ENCODE peak calls at places on chromosomes 5 and 9, in nine cellular contexts. One of them, this sample, is unnamed.

GRCh38 chr9:134963546-134963945 is 45.8 kb upstream of the FCN1 start:
- DNase-seq in choroid plexus epithelial cell: no peak
- DNase-seq in heart left ventricle: no peak
- DNase-seq in pancreas: no peak
- DNase-seq in IMR-90: no peak
- DNase-seq in PC-3: no peak
- DNase-seq in Peyer's patch: peak; percentile 14
- DNase-seq in Calu3: no peak
- DNase-seq in epithelial cell of esophagus: no peak
- DNase-seq in this sample: peak; percentile 15

GRCh38 chr5:66171349-66172344 is 27.5 kb downstream of the SREK1 start:
- DNase-seq in choroid plexus epithelial cell: peak; percentile 78
- DNase-seq in heart left ventricle: no peak
- DNase-seq in pancreas: no peak
- DNase-seq in IMR-90: peak; percentile 70
- DNase-seq in PC-3: peak; percentile 46
- DNase-seq in Peyer's patch: no peak
- DNase-seq in Calu3: peak; percentile 41
- DNase-seq in epithelial cell of esophagus: peak; percentile 57
- DNase-seq in this sample: no peak

GRCh38 chr9:124222918-124223720 is 34.6 kb upstream of the NEK6 start:
- DNase-seq in choroid plexus epithelial cell: peak; percentile 52
- DNase-seq in heart left ventricle: peak; percentile 85
- DNase-seq in pancreas: peak; percentile 98
- DNase-seq in IMR-90: peak; percentile 38
- DNase-seq in PC-3: peak; percentile 82
- DNase-seq in Peyer's patch: peak; percentile 95
- DNase-seq in Calu3: peak; percentile 86
- DNase-seq in epithelial cell of esophagus: peak; percentile 44
- DNase-seq in this sample: peak; percentile 25

GRCh38 chr9:12739014-12739413 is 35.8 kb upstream of the LURAP1L start:
- DNase-seq in choroid plexus epithelial cell: no peak
- DNase-seq in heart left ventricle: no peak
- DNase-seq in pancreas: no peak
- DNase-seq in IMR-90: peak; percentile 36
- DNase-seq in PC-3: no peak
- DNase-seq in Peyer's patch: no peak
- DNase-seq in Calu3: no peak
- DNase-seq in epithelial cell of esophagus: peak; percentile 65
- DNase-seq in this sample: no peak

GRCh38 chr5:9714187-9714586 is 84.0 kb upstream of the TAS2R1 start:
- DNase-seq in choroid plexus epithelial cell: no peak
- DNase-seq in heart left ventricle: no peak
- DNase-seq in pancreas: no peak
- DNase-seq in IMR-90: peak; percentile 42
- DNase-seq in PC-3: no peak
- DNase-seq in Peyer's patch: no peak
- DNase-seq in Calu3: no peak
- DNase-seq in epithelial cell of esophagus: no peak
- DNase-seq in this sample: no peak

GRCh38 chr5:36877667-36878420 is 1.3 kb downstream of the NIPBL start:
- DNase-seq in choroid plexus epithelial cell: peak; percentile 52
- DNase-seq in heart left ventricle: no peak
- DNase-seq in pancreas: no peak
- DNase-seq in IMR-90: peak; percentile 37
- DNase-seq in PC-3: peak; percentile 55
- DNase-seq in Peyer's patch: no peak
- DNase-seq in Calu3: no peak
- DNase-seq in epithelial cell of esophagus: peak; percentile 79
- DNase-seq in this sample: no peak

GRCh38 chr9:27558307-27558706 is 15.0 kb downstream of the C9orf72 start:
- DNase-seq in choroid plexus epithelial cell: no peak
- DNase-seq in heart left ventricle: no peak
- DNase-seq in pancreas: no peak
- DNase-seq in IMR-90: no peak
- DNase-seq in PC-3: no peak
- DNase-seq in Peyer's patch: no peak
- DNase-seq in Calu3: no peak
- DNase-seq in epithelial cell of esophagus: peak; percentile 27
- DNase-seq in this sample: no peak

GRCh38 chr5:5246736-5247135 is 106.6 kb downstream of the ADAMTS16 start:
- DNase-seq in choroid plexus epithelial cell: no peak
- DNase-seq in heart left ventricle: no peak
- DNase-seq in pancreas: no peak
- DNase-seq in IMR-90: no peak
- DNase-seq in PC-3: no peak
- DNase-seq in Peyer's patch: no peak
- DNase-seq in Calu3: no peak
- DNase-seq in epithelial cell of esophagus: no peak
- DNase-seq in this sample: no peak

GRCh38 chr5:172164773-172165212 is 23.2 kb downstream of the STK10 start:
- DNase-seq in choroid plexus epithelial cell: no peak
- DNase-seq in heart left ventricle: no peak
- DNase-seq in pancreas: no peak
- DNase-seq in IMR-90: peak; percentile 45
- DNase-seq in PC-3: no peak
- DNase-seq in Peyer's patch: no peak
- DNase-seq in Calu3: no peak
- DNase-seq in epithelial cell of esophagus: no peak
- DNase-seq in this sample: no peak

GRCh38 chr9:121551985-121552753 is 52.5 kb upstream of the GGTA1 start:
- DNase-seq in choroid plexus epithelial cell: no peak
- DNase-seq in heart left ventricle: no peak
- DNase-seq in pancreas: no peak
- DNase-seq in IMR-90: no peak
- DNase-seq in PC-3: no peak
- DNase-seq in Peyer's patch: no peak
- DNase-seq in Calu3: no peak
- DNase-seq in epithelial cell of esophagus: no peak
- DNase-seq in this sample: no peak

GRCh38 chr9:73230257-73230656 is 78.6 kb downstream of the ANXA1 start:
- DNase-seq in choroid plexus epithelial cell: no peak
- DNase-seq in heart left ventricle: no peak
- DNase-seq in pancreas: no peak
- DNase-seq in IMR-90: no peak
- DNase-seq in PC-3: no peak
- DNase-seq in Peyer's patch: no peak
- DNase-seq in Calu3: no peak
- DNase-seq in epithelial cell of esophagus: no peak
- DNase-seq in this sample: no peak

GRCh38 chr9:96651626-96652025 is 3.5 kb downstream of the PRXL2C start:
- DNase-seq in choroid plexus epithelial cell: peak; percentile 64
- DNase-seq in heart left ventricle: no peak
- DNase-seq in pancreas: no peak
- DNase-seq in IMR-90: peak; percentile 51
- DNase-seq in PC-3: peak; percentile 61
- DNase-seq in Peyer's patch: no peak
- DNase-seq in Calu3: no peak
- DNase-seq in epithelial cell of esophagus: peak; percentile 39
- DNase-seq in this sample: no peak

GRCh38 chr9:96655198-96655851 is at the start of gene PRXL2C:
- DNase-seq in choroid plexus epithelial cell: peak; percentile 70
- DNase-seq in heart left ventricle: peak; percentile 90
- DNase-seq in pancreas: peak; percentile 83
- DNase-seq in IMR-90: peak; percentile 52
- DNase-seq in PC-3: peak; percentile 53
- DNase-seq in Peyer's patch: peak; percentile 94
- DNase-seq in Calu3: peak; percentile 66
- DNase-seq in epithelial cell of esophagus: peak; percentile 75
- DNase-seq in this sample: peak; percentile 92

GRCh38 chr9:96649620-96650323 is 5.3 kb downstream of the PRXL2C start:
- DNase-seq in choroid plexus epithelial cell: no peak
- DNase-seq in heart left ventricle: no peak
- DNase-seq in pancreas: no peak
- DNase-seq in IMR-90: no peak
- DNase-seq in PC-3: no peak
- DNase-seq in Peyer's patch: no peak
- DNase-seq in Calu3: no peak
- DNase-seq in epithelial cell of esophagus: no peak
- DNase-seq in this sample: peak; percentile 16

GRCh38 chr9:96654450-96655197 is 493 bp downstream of the PRXL2C start:
- DNase-seq in choroid plexus epithelial cell: peak; percentile 90
- DNase-seq in heart left ventricle: peak; percentile 90
- DNase-seq in pancreas: peak; percentile 71
- DNase-seq in IMR-90: peak; percentile 86
- DNase-seq in PC-3: peak; percentile 55
- DNase-seq in Peyer's patch: peak; percentile 84
- DNase-seq in Calu3: peak; percentile 56
- DNase-seq in epithelial cell of esophagus: peak; percentile 69
- DNase-seq in this sample: peak; percentile 86
- TF ChIP-seq CTCF in choroid plexus epithelial cell: peak; percentile 3
- TF ChIP-seq CTCF in heart left ventricle: no peak
- TF ChIP-seq CTCF in pancreas: no peak
- TF ChIP-seq CTCF in IMR-90: peak; percentile 24
- TF ChIP-seq CTCF in PC-3: no peak
- TF ChIP-seq CTCF in Peyer's patch: peak; percentile 53
- TF ChIP-seq CTCF in Calu3: no peak
- TF ChIP-seq CTCF in epithelial cell of esophagus: no peak
- TF ChIP-seq CTCF in this sample: peak; percentile 41

DNA sequence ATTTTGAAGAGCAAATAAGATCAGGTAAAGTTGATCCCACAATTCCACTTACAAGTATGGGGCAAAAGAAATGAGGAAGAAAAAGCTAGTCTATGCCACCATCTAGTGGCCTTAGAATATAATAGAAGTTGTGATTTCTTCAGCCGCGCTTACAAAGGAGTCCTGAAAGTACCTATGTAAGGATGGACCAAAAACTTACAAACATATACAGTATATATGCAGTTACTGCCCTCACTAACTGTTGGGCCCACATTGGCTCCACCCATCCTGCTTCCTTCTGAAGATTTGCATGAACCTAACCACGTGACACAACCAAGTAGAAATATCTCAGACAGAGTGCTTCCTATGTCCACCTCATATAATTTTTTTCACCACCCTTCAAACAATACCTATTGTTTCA is 11.7 kb upstream of the OR13D1 start:
- DNase-seq in choroid plexus epithelial cell: peak; percentile 76
- DNase-seq in heart left ventricle: no peak
- DNase-seq in pancreas: no peak
- DNase-seq in IMR-90: peak; percentile 51
- DNase-seq in PC-3: peak; percentile 66
- DNase-seq in Peyer's patch: no peak
- DNase-seq in Calu3: peak; percentile 13
- DNase-seq in epithelial cell of esophagus: peak; percentile 69
- DNase-seq in this sample: no peak
- TF ChIP-seq CTCF in choroid plexus epithelial cell: peak; percentile 57
- TF ChIP-seq CTCF in heart left ventricle: peak; percentile 53
- TF ChIP-seq CTCF in pancreas: no peak
- TF ChIP-seq CTCF in IMR-90: peak; percentile 57
- TF ChIP-seq CTCF in PC-3: peak; percentile 65
- TF ChIP-seq CTCF in Peyer's patch: peak; percentile 34
- TF ChIP-seq CTCF in Calu3: peak; percentile 26
- TF ChIP-seq CTCF in epithelial cell of esophagus: peak; percentile 43
- TF ChIP-seq CTCF in this sample: peak; percentile 83

DNA sequence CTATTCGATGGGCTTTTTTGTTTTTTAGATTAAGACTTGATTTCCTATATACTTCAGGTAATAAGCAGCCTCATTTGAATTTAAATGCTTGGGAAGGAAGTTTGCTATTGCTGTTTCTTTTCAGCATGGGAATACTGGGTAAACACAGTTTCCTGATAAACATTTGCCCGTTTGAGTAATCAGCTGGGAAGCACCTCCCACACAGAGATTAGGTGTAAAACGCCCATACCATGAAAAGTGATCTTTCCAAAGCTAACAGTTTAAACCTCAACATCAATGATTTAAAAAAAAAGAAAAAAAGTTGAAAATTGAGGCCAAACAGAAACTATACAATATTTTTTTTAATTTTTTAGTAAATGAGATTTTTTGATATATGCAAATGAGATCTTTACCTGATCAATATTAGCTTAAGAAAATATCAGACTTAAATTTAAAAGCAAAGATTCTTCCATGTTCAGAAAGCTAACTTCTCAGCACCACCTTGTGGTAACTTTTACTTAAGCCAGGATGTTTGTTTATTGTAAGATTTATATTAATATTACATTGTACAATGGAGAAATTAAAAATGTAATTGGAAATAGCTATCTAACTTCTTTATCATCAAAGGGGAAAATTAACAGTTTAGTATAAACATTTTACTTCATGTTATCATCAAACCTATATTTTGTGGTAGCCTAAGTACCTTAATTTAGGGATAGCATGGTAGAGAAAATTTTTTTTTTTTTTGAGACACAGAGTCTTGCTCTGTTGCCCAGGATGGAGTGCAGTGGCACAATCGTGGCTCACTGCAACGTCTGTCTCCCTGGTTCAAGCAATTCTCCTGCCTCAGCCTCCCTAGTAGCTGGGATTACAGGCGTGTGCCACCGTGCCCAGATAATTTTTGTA is 39.8 kb downstream of the F2RL2 start:
- DNase-seq in choroid plexus epithelial cell: peak; percentile 65
- DNase-seq in heart left ventricle: no peak
- DNase-seq in pancreas: no peak
- DNase-seq in IMR-90: peak; percentile 44
- DNase-seq in PC-3: peak; percentile 42
- DNase-seq in Peyer's patch: no peak
- DNase-seq in Calu3: no peak
- DNase-seq in epithelial cell of esophagus: peak; percentile 42
- DNase-seq in this sample: no peak
- TF ChIP-seq CTCF in choroid plexus epithelial cell: peak; percentile 59
- TF ChIP-seq CTCF in heart left ventricle: peak; percentile 41
- TF ChIP-seq CTCF in pancreas: peak; percentile 16
- TF ChIP-seq CTCF in IMR-90: peak; percentile 63
- TF ChIP-seq CTCF in PC-3: peak; percentile 57
- TF ChIP-seq CTCF in Peyer's patch: peak; percentile 39
- TF ChIP-seq CTCF in Calu3: peak; percentile 29
- TF ChIP-seq CTCF in epithelial cell of esophagus: peak; percentile 52
- TF ChIP-seq CTCF in this sample: peak; percentile 67

DNA sequence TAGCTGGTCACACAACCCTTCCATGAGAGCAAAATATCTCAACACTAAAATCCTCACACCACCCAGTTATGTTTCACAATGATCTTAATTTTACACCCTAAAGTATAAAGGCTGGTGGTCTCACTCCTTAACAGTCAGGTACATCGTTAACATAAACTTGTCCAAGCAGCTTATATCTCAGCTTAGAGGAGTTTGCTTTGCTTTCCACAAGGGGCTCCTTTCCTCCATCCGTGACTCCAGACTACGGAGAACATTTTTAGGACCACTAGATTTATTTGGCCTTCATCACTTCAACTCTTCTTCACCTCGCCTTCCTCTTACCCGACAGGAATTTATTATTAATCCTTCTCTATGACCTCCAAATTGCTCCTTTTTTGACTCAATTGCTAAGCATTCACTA is 1014.1 kb upstream of the NUDT12 start:
- DNase-seq in choroid plexus epithelial cell: no peak
- DNase-seq in heart left ventricle: no peak
- DNase-seq in pancreas: no peak
- DNase-seq in IMR-90: no peak
- DNase-seq in PC-3: no peak
- DNase-seq in Peyer's patch: no peak
- DNase-seq in Calu3: no peak
- DNase-seq in epithelial cell of esophagus: no peak
- DNase-seq in this sample: no peak
- TF ChIP-seq CTCF in choroid plexus epithelial cell: no peak
- TF ChIP-seq CTCF in heart left ventricle: no peak
- TF ChIP-seq CTCF in pancreas: no peak
- TF ChIP-seq CTCF in IMR-90: no peak
- TF ChIP-seq CTCF in PC-3: no peak
- TF ChIP-seq CTCF in Peyer's patch: no peak
- TF ChIP-seq CTCF in Calu3: no peak
- TF ChIP-seq CTCF in epithelial cell of esophagus: no peak
- TF ChIP-seq CTCF in this sample: peak; percentile 51

GRCh38 chr5:59746261-59746765 is 147.2 kb downstream of the PDE4D start:
- DNase-seq in choroid plexus epithelial cell: peak; percentile 83
- DNase-seq in heart left ventricle: no peak
- DNase-seq in pancreas: no peak
- DNase-seq in IMR-90: peak; percentile 6
- DNase-seq in PC-3: peak; percentile 83
- DNase-seq in Peyer's patch: no peak
- DNase-seq in Calu3: no peak
- DNase-seq in epithelial cell of esophagus: peak; percentile 79
- DNase-seq in this sample: no peak
- TF ChIP-seq CTCF in choroid plexus epithelial cell: no peak
- TF ChIP-seq CTCF in heart left ventricle: no peak
- TF ChIP-seq CTCF in pancreas: no peak
- TF ChIP-seq CTCF in IMR-90: no peak
- TF ChIP-seq CTCF in PC-3: peak; percentile 41
- TF ChIP-seq CTCF in Peyer's patch: no peak
- TF ChIP-seq CTCF in Calu3: no peak
- TF ChIP-seq CTCF in epithelial cell of esophagus: no peak
- TF ChIP-seq CTCF in this sample: no peak